ENCODE peak calls at places on chromosomes 1 and 21, in six cellular contexts. R, C, T, Z, L and E are unnamed samples.

GRCh38 chr21:30718239-30718909 is at the start of gene KRTAP21-3:
- DNase-seq in R (no peak), C (no peak), T (no peak), Z (no peak), L (peak), E (no peak)

GRCh38 chr1:199096601-199097000 is 457.8 kb downstream of the PTPRC start:
- DNase-seq in R (no peak), C (no peak), T (no peak), Z (no peak), L (no peak), E (no peak)

GRCh38 chr1:24793762-24794161 is 48.5 kb downstream of the CLIC4 start:
- DNase-seq in R (no peak), C (no peak), T (no peak), Z (no peak), L (no peak), E (no peak)

GRCh38 chr1:173554541-173555250 is 48.2 kb downstream of the SLC9C2 start:
- DNase-seq in R (no peak), C (no peak), T (no peak), Z (no peak), L (peak), E (no peak)

GRCh38 chr1:10835423-10836421 is 39.3 kb upstream of the CASZ1 start:
- DNase-seq in R (peak), C (peak), T (peak), Z (no peak), L (peak), E (peak)

GRCh38 chr1:244751271-244751895 is 84.1 kb upstream of the COX20 start:
- DNase-seq in R (no peak), C (no peak), T (no peak), Z (no peak), L (peak), E (no peak)

GRCh38 chr1:211635602-211636205 is 39.7 kb downstream of the NEK2 start:
- DNase-seq in R (no peak), C (no peak), T (no peak), Z (no peak), L (no peak), E (no peak)

GRCh38 chr1:31736675-31737074 is 27.5 kb downstream of the ADGRB2 start:
- DNase-seq in R (no peak), C (peak), T (no peak), Z (peak), L (no peak), E (no peak)

GRCh38 chr1:221620437-221621384 is 121.2 kb downstream of the DUSP10 start:
- DNase-seq in R (no peak), C (no peak), T (no peak), Z (no peak), L (peak), E (no peak)

GRCh38 chr1:223716302-223716862 is 4.0 kb downstream of the CAPN2 start:
- DNase-seq in R (no peak), C (no peak), T (no peak), Z (peak), L (no peak), E (no peak)

GRCh38 chr1:24119859-24120756 is 8.2 kb upstream of the MYOM3 start:
- DNase-seq in R (no peak), C (peak), T (no peak), Z (no peak), L (peak), E (no peak)

GRCh38 chr1:217133958-217134856 is 411.0 kb upstream of the ESRRG start:
- DNase-seq in R (no peak), C (no peak), T (peak), Z (no peak), L (no peak), E (no peak)

GRCh38 chr1:87024936-87025537 is 110.6 kb downstream of the HS2ST1 start:
- DNase-seq in R (no peak), C (no peak), T (no peak), Z (no peak), L (peak), E (no peak)

GRCh38 chr1:50368179-50369007 is 54.9 kb downstream of the DMRTA2 start:
- DNase-seq in R (peak), C (peak), T (peak), Z (peak), L (peak), E (peak)

GRCh38 chr1:246319111-246319510 is 188.0 kb downstream of the SMYD3 start:
- DNase-seq in R (no peak), C (no peak), T (no peak), Z (no peak), L (no peak), E (no peak)

GRCh38 chr1:166080965-166081870 is 85.6 kb downstream of the FAM78B start:
- DNase-seq in R (no peak), C (no peak), T (no peak), Z (no peak), L (no peak), E (no peak)

GRCh38 chr1:8394456-8395321 is 76.8 kb downstream of the SLC45A1 start:
- DNase-seq in R (no peak), C (no peak), T (no peak), Z (no peak), L (peak), E (no peak)

GRCh38 chr1:30759718-30760281 is 2.2 kb upstream of the LAPTM5 start:
- DNase-seq in R (no peak), C (no peak), T (no peak), Z (peak), L (no peak), E (no peak)

GRCh38 chr1:101567582-101568189 is 330.9 kb downstream of the S1PR1 start:
- DNase-seq in R (no peak), C (peak), T (peak), Z (peak), L (peak), E (no peak)

DNA sequence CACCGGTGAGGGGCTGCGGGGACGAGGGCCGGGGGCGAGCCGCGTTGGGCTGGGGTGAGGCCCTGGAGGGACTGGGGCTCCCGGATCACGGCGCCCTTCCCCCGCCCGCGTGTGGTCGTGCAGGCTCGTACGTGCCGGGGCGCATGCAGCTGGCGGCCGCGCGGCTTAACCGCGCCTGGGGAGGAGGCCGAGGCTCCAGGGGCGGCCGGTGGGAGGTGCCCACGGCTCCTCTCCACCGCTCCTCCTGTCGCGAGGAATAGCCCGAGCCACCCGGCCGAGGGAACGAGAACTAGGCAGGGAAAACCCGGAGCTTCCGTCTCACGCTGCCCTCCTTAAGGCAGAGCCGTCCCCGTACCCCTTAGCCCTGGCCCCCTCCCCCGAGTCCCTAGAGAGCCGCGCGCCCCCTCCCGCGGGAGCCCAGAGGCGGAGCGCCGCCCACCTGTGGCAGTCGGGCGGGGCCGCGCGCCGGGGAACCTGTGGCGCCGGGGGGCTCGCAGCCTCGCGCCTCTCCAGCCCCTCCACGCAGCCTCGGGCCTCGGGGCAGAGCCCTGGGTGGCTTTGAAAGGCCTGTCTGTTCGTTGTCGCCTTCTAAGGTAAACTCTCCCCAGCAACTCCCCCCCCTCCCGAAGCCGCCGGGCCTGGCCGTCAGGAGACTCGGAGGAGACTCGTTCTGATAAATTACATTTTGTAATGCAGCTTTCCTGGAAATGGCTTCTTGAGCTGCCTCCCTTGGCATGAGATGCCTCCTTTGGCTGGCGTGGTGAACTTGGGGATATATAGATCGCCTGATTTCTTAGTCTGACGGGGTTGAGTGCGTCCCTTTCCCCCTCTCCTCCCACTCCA is 766 bp downstream of the AK4 start:
- DNase-seq in R (peak), C (no peak), T (peak), Z (no peak), L (peak), E (peak)
- TF ChIP-seq CTCF in R (no peak), C (no peak), T (no peak), Z (no peak), L (no peak), E (no peak)

GRCh38 chr1:236753554-236753953 is 41.5 kb upstream of the MTR start:
- DNase-seq in R (no peak), C (no peak), T (peak), Z (no peak), L (peak), E (no peak)
- TF ChIP-seq CTCF in R (no peak), C (no peak), T (no peak), Z (no peak), L (peak), E (no peak)

GRCh38 chr1:184664042-184664659 is 90.5 kb downstream of the EDEM3 start:
- DNase-seq in R (peak), C (peak), T (peak), Z (peak), L (peak), E (peak)
- TF ChIP-seq CTCF in R (peak), C (peak), T (peak), Z (no peak), L (peak), E (peak)

GRCh38 chr1:114219247-114219872 is 65.7 kb upstream of the SYT6 start:
- DNase-seq in R (no peak), C (no peak), T (no peak), Z (no peak), L (peak), E (no peak)
- TF ChIP-seq CTCF in R (no peak), C (no peak), T (no peak), Z (no peak), L (peak), E (no peak)

GRCh38 chr1:161736332-161736969 is 13.1 kb upstream of the DUSP12 start:
- DNase-seq in R (no peak), C (no peak), T (no peak), Z (no peak), L (peak), E (no peak)
- TF ChIP-seq CTCF in R (no peak), C (no peak), T (no peak), Z (no peak), L (no peak), E (no peak)

GRCh38 chr1:155195201-155196102 is 12.2 kb downstream of the THBS3 start:
- DNase-seq in R (no peak), C (no peak), T (no peak), Z (no peak), L (no peak), E (no peak)
- TF ChIP-seq CTCF in R (no peak), C (no peak), T (no peak), Z (no peak), L (no peak), E (no peak)

GRCh38 chr1:151006331-151007052 is at the start of gene MINDY1:
- DNase-seq in R (peak), C (peak), T (peak), Z (no peak), L (peak), E (peak)
- TF ChIP-seq CTCF in R (peak), C (peak), T (no peak), Z (no peak), L (peak), E (no peak)

DNA sequence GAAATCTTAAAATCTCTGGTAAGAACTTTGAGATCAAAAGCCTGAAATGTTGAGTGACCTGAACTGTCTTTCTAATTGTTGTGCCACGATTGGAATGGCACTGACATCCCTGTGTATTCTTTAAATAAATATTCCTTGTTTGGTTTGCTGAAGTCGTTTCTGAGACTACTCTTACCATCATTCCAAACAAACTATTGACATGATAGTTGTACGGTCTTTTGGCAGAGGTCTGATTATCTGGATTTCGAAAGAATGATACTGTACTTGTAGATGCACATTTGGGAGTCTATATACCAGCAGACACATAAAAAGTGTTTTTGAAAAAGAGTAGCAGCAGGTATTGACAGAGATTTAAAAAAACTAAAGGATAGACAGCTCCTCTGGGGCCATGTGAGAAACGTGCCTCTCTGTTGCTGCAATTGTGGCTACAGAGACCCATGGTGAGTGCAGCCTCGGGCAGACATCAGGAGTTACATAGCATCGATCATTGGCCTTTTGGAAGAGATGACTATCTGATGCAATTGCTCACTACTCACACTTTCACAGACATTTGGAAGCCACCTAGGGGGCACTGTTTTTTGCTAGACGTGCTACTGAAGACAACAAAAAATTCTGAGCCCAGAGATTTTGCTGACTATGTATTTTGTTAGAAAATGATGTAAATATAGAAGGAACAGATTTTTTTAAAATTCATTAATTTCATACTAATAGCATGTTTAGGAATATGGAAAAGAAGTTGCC is 464.5 kb downstream of the KCNT2 start:
- DNase-seq in R (no peak), C (no peak), T (peak), Z (no peak), L (peak), E (no peak)
- TF ChIP-seq CTCF in R (no peak), C (no peak), T (no peak), Z (no peak), L (peak), E (no peak)

GRCh38 chr1:182957902-182958395 is 5.0 kb upstream of the SHCBP1L start:
- DNase-seq in R (no peak), C (no peak), T (peak), Z (no peak), L (no peak), E (no peak)
- TF ChIP-seq CTCF in R (no peak), C (no peak), T (no peak), Z (no peak), L (no peak), E (no peak)